ENCODE peak calls at places on chromosomes 16 and 17, in six cellular contexts. D is BE2C, X is cardiac fibroblast, U is A549, V is tibial artery, K is DND-41. H is an unnamed sample.

GRCh38 chr16:15970743-15971434 is 21.5 kb downstream of the ABCC1 start:
- DNase-seq in D (no peak), X (no peak), U (no peak), V (no peak), K (no peak), H (no peak)

GRCh38 chr17:39621523-39622379 is 5.0 kb upstream of the PPP1R1B start:
- DNase-seq in D (peak; percentile 83), X (peak; percentile 82), U (peak; percentile 86), V (peak; percentile 91), K (peak; percentile 89), H (peak; percentile 95)

GRCh38 chr16:23640669-23640958 is 496 bp downstream of the PALB2 start:
- DNase-seq in D (no peak), X (peak; percentile 8), U (no peak), V (no peak), K (peak; percentile 18), H (no peak)

GRCh38 chr17:49515196-49515770 is 20.2 kb downstream of the NGFR start:
- DNase-seq in D (peak; percentile 95), X (peak; percentile 97), U (peak; percentile 68), V (peak; percentile 98), K (no peak), H (peak; percentile 38)

GRCh38 chr16:70695351-70696070 is 9.7 kb upstream of the MTSS2 start:
- DNase-seq in D (peak; percentile 77), X (no peak), U (peak; percentile 48), V (no peak), K (peak; percentile 53), H (no peak)

GRCh38 chr17:37490022-37490587 is 414 bp downstream of the DUSP14 start:
- DNase-seq in D (peak; percentile 86), X (peak; percentile 57), U (peak; percentile 59), V (peak; percentile 80), K (peak; percentile 81), H (no peak)

GRCh38 chr16:59114790-59115189 is 380.7 kb upstream of the GOT2 start:
- DNase-seq in D (no peak), X (no peak), U (peak; percentile 40), V (no peak), K (no peak), H (no peak)

GRCh38 chr16:58026139-58026704 is 668 bp downstream of the MMP15 start:
- DNase-seq in D (peak; percentile 44), X (peak; percentile 56), U (peak; percentile 64), V (no peak), K (no peak), H (no peak)

GRCh38 chr17:54754560-54754959 is 146.1 kb upstream of the TOM1L1 start:
- DNase-seq in D (peak; percentile 12), X (no peak), U (peak; percentile 29), V (peak; percentile 59), K (peak; percentile 4), H (no peak)

GRCh38 chr16:56851671-56852400 is 13.2 kb upstream of the SLC12A3 start:
- DNase-seq in D (no peak), X (peak; percentile 52), U (peak; percentile 44), V (no peak), K (no peak), H (no peak)

GRCh38 chr16:88633684-88634140 is 4.7 kb upstream of the IL17C start:
- DNase-seq in D (peak; percentile 43), X (peak; percentile 30), U (peak; percentile 68), V (no peak), K (no peak), H (no peak)

GRCh38 chr17:47862621-47863440 is 11.9 kb upstream of the SP6 start:
- DNase-seq in D (no peak), X (peak; percentile 92), U (peak; percentile 87), V (no peak), K (no peak), H (no peak)

GRCh38 chr17:77746901-77747620 is 211.4 kb upstream of the TNRC6C start:
- DNase-seq in D (no peak), X (no peak), U (no peak), V (peak; percentile 17), K (no peak), H (no peak)

GRCh38 chr17:40021471-40021961 is 6.3 kb downstream of the CSF3 start:
- DNase-seq in D (no peak), X (peak; percentile 76), U (peak; percentile 56), V (no peak), K (no peak), H (no peak)

GRCh38 chr17:7356072-7356549 is 1.2 kb downstream of the TMEM95 start:
- DNase-seq in D (peak; percentile 77), X (peak; percentile 73), U (peak; percentile 92), V (peak; percentile 87), K (peak; percentile 86), H (peak; percentile 80)
- TF ChIP-seq CTCF in D (peak; percentile 71), X (peak; percentile 85), U (peak; percentile 96), V (peak; percentile 72), K (peak; percentile 98), H (no peak)

GRCh38 chr17:67377727-67378443 is 804 bp downstream of the PITPNC1 start:
- DNase-seq in D (peak; percentile 63), X (peak; percentile 43), U (peak; percentile 48), V (peak; percentile 78), K (peak; percentile 68), H (no peak)
- TF ChIP-seq CTCF in D (peak; percentile 26), X (peak; percentile 27), U (peak; percentile 11), V (no peak), K (peak; percentile 39), H (no peak)

GRCh38 chr16:67114793-67115192 is 5.1 kb downstream of the PHAF1 start:
- DNase-seq in D (no peak), X (no peak), U (no peak), V (no peak), K (no peak), H (no peak)

GRCh38 chr16:67109407-67110135 is at the start of gene PHAF1:
- DNase-seq in D (peak; percentile 95), X (peak; percentile 91), U (peak; percentile 92), V (peak; percentile 95), K (peak; percentile 93), H (peak; percentile 77)

GRCh38 chr16:67110136-67110847 is 551 bp downstream of the PHAF1 start:
- DNase-seq in D (no peak), X (no peak), U (no peak), V (peak; percentile 68), K (no peak), H (no peak)

GRCh38 chr16:67112591-67113399 is 3.1 kb downstream of the PHAF1 start:
- DNase-seq in D (no peak), X (no peak), U (no peak), V (no peak), K (no peak), H (no peak)

DNA sequence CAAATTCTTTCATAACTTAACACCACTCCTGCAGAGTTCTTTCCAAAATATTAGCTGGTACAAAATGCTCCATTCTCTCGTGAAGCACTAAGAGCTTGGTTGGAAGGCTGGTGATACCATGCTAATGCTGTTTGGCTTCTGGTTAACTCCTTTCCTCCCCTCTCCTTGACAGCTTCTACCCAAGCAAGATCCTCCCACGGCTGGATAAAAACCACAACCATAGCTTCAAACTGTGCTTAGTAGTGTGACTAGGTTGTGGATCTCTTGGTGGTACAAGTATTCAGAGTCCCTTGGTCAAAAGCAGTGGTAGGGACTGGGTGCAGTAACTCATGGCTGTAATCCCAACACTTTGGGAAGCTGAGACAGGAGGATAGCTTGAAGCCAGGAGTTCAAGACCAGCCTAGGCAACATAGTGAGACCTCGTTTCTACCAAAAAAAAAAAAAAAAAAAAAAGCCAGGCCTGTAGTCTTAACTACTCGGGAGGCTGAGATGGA is 2.3 kb downstream of the PHAF1 start:
- DNase-seq in D (no peak), X (no peak), U (no peak), V (peak; percentile 16), K (no peak), H (no peak)
- TF ChIP-seq CTCF in D (no peak), X (no peak), U (no peak), V (no peak), K (no peak), H (no peak)

GRCh38 chr16:85961988-85962915 is 63.3 kb downstream of the IRF8 start:
- DNase-seq in D (no peak), X (no peak), U (peak; percentile 27), V (no peak), K (no peak), H (no peak)
- TF ChIP-seq CTCF in D (no peak), X (no peak), U (no peak), V (no peak), K (no peak), H (no peak)